ENCODE peak calls at places on chromosomes 12 and 14, in nine cellular contexts. I is PC-9, H is IMR-90, K is esophagus muscularis mucosa, O is colonic mucosa, D is MM.1S, Y is body of pancreas, X is tibial nerve, W is right lobe of liver. A is an unnamed sample.

GRCh38 chr14:60757617-60758016 is 23.1 kb downstream of the MNAT1 start:
- DNase-seq in I (no peak), H (peak; percentile 74), K (no peak), O (no peak), D (no peak), Y (no peak), X (no peak), W (no peak), A (no peak)

GRCh38 chr12:93778306-93778705 is 101.1 kb downstream of the CRADD start:
- DNase-seq in I (no peak), H (peak; percentile 88), K (no peak), O (no peak), D (no peak), Y (peak; percentile 51), X (no peak), W (no peak), A (no peak)

GRCh38 chr14:52835122-52835903 is 43.9 kb upstream of the GNPNAT1 start:
- DNase-seq in I (peak; percentile 60), H (peak; percentile 43), K (no peak), O (no peak), D (no peak), Y (peak; percentile 30), X (no peak), W (no peak), A (no peak)

GRCh38 chr14:31884776-31885379 is 192.2 kb upstream of the ARHGAP5 start:
- DNase-seq in I (peak; percentile 16), H (peak; percentile 60), K (no peak), O (no peak), D (no peak), Y (no peak), X (no peak), W (no peak), A (no peak)

GRCh38 chr14:89428556-89429196 is 11.6 kb upstream of the FOXN3 start:
- DNase-seq in I (no peak), H (peak; percentile 22), K (no peak), O (no peak), D (no peak), Y (peak; percentile 16), X (no peak), W (no peak), A (no peak)

GRCh38 chr12:4584896-4585295 is 22.9 kb downstream of the DYRK4 start:
- DNase-seq in I (no peak), H (no peak), K (peak; percentile 66), O (no peak), D (no peak), Y (no peak), X (no peak), W (no peak), A (no peak)

GRCh38 chr12:45730116-45730841 is 773 bp downstream of the ARID2 start:
- DNase-seq in I (peak; percentile 41), H (peak; percentile 43), K (no peak), O (peak; percentile 50), D (peak; percentile 61), Y (peak; percentile 59), X (peak; percentile 17), W (peak; percentile 56), A (peak; percentile 37)

GRCh38 chr14:58947156-58947555 is 241.3 kb upstream of the DAAM1 start:
- DNase-seq in I (no peak), H (no peak), K (no peak), O (no peak), D (no peak), Y (no peak), X (no peak), W (no peak), A (no peak)

GRCh38 chr12:106685381-106685780 is 89.1 kb upstream of the RIC8B start:
- DNase-seq in I (no peak), H (no peak), K (peak; percentile 21), O (no peak), D (no peak), Y (no peak), X (no peak), W (no peak), A (no peak)

GRCh38 chr12:70756791-70757190 is 119.6 kb upstream of the PTPRB start:
- DNase-seq in I (no peak), H (no peak), K (no peak), O (no peak), D (no peak), Y (no peak), X (no peak), W (no peak), A (no peak)

GRCh38 chr14:103260629-103261124 is 73.4 kb upstream of the EIF5 start:
- DNase-seq in I (peak; percentile 68), H (peak; percentile 63), K (no peak), O (peak; percentile 69), D (no peak), Y (peak; percentile 63), X (no peak), W (peak; percentile 84), A (no peak)

GRCh38 chr12:128089961-128090360 is 177.0 kb upstream of the TMEM132C start:
- DNase-seq in I (no peak), H (no peak), K (no peak), O (no peak), D (no peak), Y (no peak), X (no peak), W (no peak), A (no peak)

GRCh38 chr12:94640134-94640928 is 10.0 kb downstream of the TMCC3 start:
- DNase-seq in I (no peak), H (peak; percentile 11), K (no peak), O (no peak), D (peak; percentile 91), Y (no peak), X (no peak), W (no peak), A (no peak)

GRCh38 chr12:106227641-106228319 is 20.0 kb downstream of the CKAP4 start:
- DNase-seq in I (no peak), H (no peak), K (no peak), O (peak; percentile 59), D (no peak), Y (no peak), X (no peak), W (peak; percentile 68), A (peak; percentile 49)

GRCh38 chr12:43143278-43143677 is 408.7 kb downstream of the ADAMTS20 start:
- DNase-seq in I (no peak), H (no peak), K (no peak), O (no peak), D (peak; percentile 10), Y (no peak), X (no peak), W (no peak), A (no peak)

DNA sequence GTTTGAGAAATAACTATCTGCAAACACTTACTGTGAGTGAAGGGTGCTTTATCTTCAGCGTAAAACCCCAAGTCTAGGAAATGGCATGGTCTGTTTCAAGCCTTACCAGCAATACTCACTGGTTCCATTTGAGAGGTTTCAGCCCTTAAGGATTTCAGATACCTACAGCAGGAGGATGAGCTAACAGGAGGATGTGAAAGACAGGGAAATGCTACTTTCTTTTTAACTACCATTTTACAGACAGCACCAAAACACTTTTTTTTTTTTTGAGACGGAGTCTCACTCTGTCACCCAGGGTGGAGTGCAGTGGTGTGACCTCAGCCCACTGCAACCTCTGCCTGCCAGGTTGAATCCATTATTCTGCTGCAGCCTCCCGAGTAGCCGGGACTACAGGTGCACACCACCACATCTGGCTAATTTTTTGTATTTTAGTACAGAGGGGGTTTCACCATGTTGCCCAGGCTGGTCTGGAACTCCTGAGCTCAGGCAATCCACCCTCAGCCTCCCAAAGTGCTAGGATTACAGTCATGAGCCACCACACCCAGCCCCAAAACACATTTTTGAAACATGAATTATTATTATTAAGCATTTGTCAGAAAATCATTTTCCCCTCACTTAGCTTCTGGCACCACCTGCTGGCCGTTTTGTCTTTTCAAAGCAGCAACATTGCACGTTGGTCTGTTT is 4.6 kb downstream of the MTRFR start:
- DNase-seq in I (peak; percentile 59), H (peak; percentile 64), K (no peak), O (peak; percentile 75), D (peak; percentile 45), Y (peak; percentile 74), X (peak; percentile 45), W (peak; percentile 63), A (peak; percentile 67)
- TF ChIP-seq CTCF in I (peak; percentile 88), H (peak; percentile 88), K (peak; percentile 75), O (peak; percentile 80), D (peak; percentile 55), Y (peak; percentile 52), X (peak; percentile 75), W (peak; percentile 77), A (peak; percentile 89)

DNA sequence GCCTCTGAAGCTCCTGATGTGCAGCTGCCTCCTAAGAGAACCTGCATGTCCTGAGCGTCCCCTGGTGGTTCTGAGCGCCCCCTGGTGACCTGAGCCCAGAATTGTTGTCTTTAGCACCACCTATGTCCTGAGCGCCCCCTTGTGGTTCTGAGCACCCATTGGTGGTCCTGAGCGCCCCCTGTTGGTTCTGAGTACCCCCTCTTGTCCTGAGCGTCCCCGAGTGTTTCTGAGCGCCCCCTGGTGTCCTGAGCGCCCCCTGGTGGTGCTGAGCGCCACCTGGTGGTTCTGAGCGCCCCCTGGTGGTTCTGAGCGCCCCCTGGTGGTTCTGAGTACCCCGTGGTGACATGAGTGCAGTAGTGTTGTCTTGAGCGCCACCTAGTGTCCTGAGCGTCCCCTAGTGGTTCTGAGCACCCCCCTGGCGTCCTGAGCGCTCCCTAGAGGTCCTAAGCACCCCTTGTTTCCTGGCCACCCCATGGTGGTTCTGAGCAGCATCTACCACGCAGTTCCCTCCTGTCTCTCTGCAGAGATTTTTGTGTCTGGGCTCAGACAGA is 782.5 kb downstream of the TMEM121 start:
- DNase-seq in I (no peak), H (no peak), K (no peak), O (peak; percentile 49), D (no peak), Y (peak; percentile 38), X (no peak), W (peak; percentile 35), A (peak; percentile 61)
- H3K9me3 ChIP-seq in I (no peaks in the 10 kb centered on the region), H (peaks cover 16% of the 10 kb centered on the region), K (no peaks in the 10 kb centered on the region), O (no peaks in the 10 kb centered on the region), D (no peaks in the 10 kb centered on the region), Y (no peaks in the 10 kb centered on the region), X (no peaks in the 10 kb centered on the region), W (no peaks in the 10 kb centered on the region), A (no peaks in the 10 kb centered on the region)

DNA sequence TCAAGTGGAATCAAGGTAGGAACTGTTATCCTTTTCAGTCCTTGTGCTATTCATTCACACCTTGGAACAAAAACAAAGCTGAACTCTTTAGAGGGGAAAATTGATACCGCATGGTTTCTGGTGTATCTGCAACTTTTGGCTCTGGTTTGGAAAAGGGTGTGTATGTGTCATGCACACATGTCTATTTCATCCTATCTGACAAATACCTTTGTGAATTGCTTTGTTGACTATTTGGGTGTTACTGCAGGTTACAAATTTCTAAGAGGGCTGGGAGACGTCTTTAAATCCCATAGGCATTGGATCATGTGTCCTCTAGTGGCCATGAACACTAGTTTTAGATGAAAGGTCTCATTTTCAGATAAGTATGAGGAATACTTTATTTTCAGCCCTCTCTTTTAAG is 59.9 kb upstream of the IFNG-AS1 start:
- DNase-seq in I (no peak), H (no peak), K (no peak), O (no peak), D (no peak), Y (no peak), X (no peak), W (no peak), A (no peak)
- H3K27ac ChIP-seq in I (no peak overlapping the region), H (no peak overlapping the region), K (no peak overlapping the region), O (no peak overlapping the region), D (no peak overlapping the region), Y (peak overlapping the region; percentile 36), X (no peak overlapping the region), W (no peak overlapping the region), A (no peak overlapping the region)

DNA sequence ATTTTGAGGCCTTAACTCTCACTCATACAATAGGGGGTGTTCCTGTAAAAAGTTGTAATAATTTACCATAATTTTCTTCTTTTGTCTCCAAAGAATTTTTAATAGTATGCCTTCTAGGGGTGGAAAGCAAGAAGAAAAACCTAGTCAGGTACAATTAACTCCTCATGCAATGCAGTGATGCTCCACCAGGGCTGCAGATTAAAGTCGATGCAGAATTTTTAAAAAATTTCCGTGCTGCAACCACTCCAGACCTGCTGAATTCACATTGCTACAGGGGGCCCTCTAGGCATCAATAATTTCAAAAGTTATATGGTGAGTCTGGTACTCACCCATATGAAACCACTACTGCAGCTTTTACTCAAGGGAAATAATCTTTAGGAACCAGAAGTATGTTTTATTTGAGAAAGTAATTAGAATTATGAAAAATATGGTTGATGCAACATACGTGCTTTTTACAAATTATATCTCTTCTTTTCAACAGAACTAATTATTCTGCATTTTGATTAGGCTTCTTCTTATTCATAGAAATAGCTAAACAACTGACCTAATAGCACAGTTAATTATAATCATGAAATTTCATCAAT is 353.2 kb downstream of the BCAT1 start:
- DNase-seq in I (no peak), H (peak; percentile 23), K (no peak), O (no peak), D (no peak), Y (no peak), X (no peak), W (no peak), A (no peak)
- TF ChIP-seq CTCF in I (peak; percentile 49), H (peak; percentile 29), K (no peak), O (no peak), D (peak; percentile 18), Y (no peak), X (no peak), W (peak; percentile 36), A (no peak)

A was measured in CD4-positive, alpha-beta T cell.